ENCODE peak calls at places on chromosomes 4 and X, in seven cellular contexts. C is K562, X is SK-N-SH, H is HepG2, G is H1, I is GM12892, J is GM12878. S is an unnamed sample.

GRCh38 chr4:6509587-6509986 is 37.2 kb upstream of the PPP2R2C start:
- DNase-seq in X (no peak), I (no peak), J (no peak), H (no peak), C (no peak), G (no peak), S (no peak)

GRCh38 chrX:76428243-76429130 is 977 bp downstream of the MAGEE1 start:
- DNase-seq in G (peak), I (no peak), C (no peak), H (no peak), J (no peak), X (peak), S (no peak)

GRCh38 chr4:90419124-90419711 is 292.0 kb downstream of the CCSER1 start:
- DNase-seq in G (no peak), X (peak), C (no peak), J (no peak), I (no peak), H (peak), S (no peak)

GRCh38 chr4:6771229-6771671 is 11.3 kb upstream of the KIAA0232 start:
- DNase-seq in J (no peak), G (no peak), C (no peak), X (no peak), I (no peak), H (no peak), S (no peak)

GRCh38 chr4:32485976-32486375 is 1765.8 kb downstream of the PCDH7 start:
- DNase-seq in H (no peak), G (no peak), X (no peak), I (no peak), C (no peak), J (no peak), S (no peak)

GRCh38 chr4:121484633-121485032 is 103.8 kb upstream of the QRFPR start:
- DNase-seq in X (peak), J (no peak), C (peak), I (no peak), H (peak), G (no peak), S (peak)

GRCh38 chr4:161237495-161237894 is 926.3 kb downstream of the FSTL5 start:
- DNase-seq in G (no peak), C (no peak), X (no peak), J (no peak), H (no peak), I (no peak), S (no peak)

GRCh38 chr4:53589511-53589910 is 1.8 kb downstream of the LNX1 start:
- DNase-seq in H (no peak), X (no peak), I (no peak), C (no peak), G (no peak), J (no peak), S (no peak)

GRCh38 chrX:23509256-23509655 is 158.0 kb upstream of the PRDX4 start:
- DNase-seq in H (no peak), J (no peak), G (no peak), I (no peak), C (no peak), X (no peak), S (no peak)

GRCh38 chrX:72102760-72103159 is 29.0 kb downstream of the RTL5 start:
- DNase-seq in X (no peak), J (no peak), G (no peak), C (no peak), I (no peak), H (no peak), S (no peak)

GRCh38 chr4:122588453-122589238 is 32.2 kb downstream of the IL21 start:
- DNase-seq in I (no peak), H (no peak), X (no peak), J (no peak), G (no peak), C (no peak), S (no peak)

GRCh38 chr4:111494471-111494870 is 650.8 kb upstream of the FAM241A start:
- DNase-seq in J (no peak), G (no peak), C (no peak), X (no peak), H (no peak), I (no peak), S (no peak)

GRCh38 chr4:53781614-53782467 is 190.6 kb upstream of the LNX1 start:
- DNase-seq in C (no peak), H (peak), X (no peak), I (no peak), J (no peak), G (no peak), S (no peak)

GRCh38 chrX:113741744-113742143 is 842.1 kb upstream of the HTR2C start:
- DNase-seq in H (peak), G (no peak), I (no peak), C (no peak), X (peak), J (no peak), S (no peak)

GRCh38 chr4:179292443-179292842 is 1850.2 kb upstream of the AGA start:
- DNase-seq in I (no peak), G (no peak), X (no peak), C (no peak), J (no peak), H (no peak), S (no peak)

GRCh38 chr4:83071116-83071515 is 36.1 kb downstream of the COPS4 start:
- DNase-seq in G (no peak), I (no peak), C (no peak), X (no peak), H (no peak), J (no peak), S (no peak)

GRCh38 chr4:112219826-112220366 is 11.7 kb upstream of the AP1AR start:
- DNase-seq in G (no peak), H (no peak), C (no peak), J (no peak), X (no peak), I (no peak), S (no peak)

GRCh38 chrX:145751943-145752342 is 65.7 kb upstream of the SLITRK2 start:
- DNase-seq in C (no peak), G (no peak), H (no peak), J (no peak), X (no peak), I (no peak), S (no peak)

GRCh38 chr4:16117164-16117563 is 33.3 kb upstream of the PROM1 start:
- DNase-seq in G (no peak), C (no peak), X (no peak), J (no peak), H (no peak), I (no peak), S (no peak)

GRCh38 chrX:104987063-104987462 is 233.4 kb downstream of the TEX13A start:
- DNase-seq in G (no peak), X (no peak), I (no peak), J (no peak), C (no peak), H (no peak), S (no peak)

GRCh38 chr4:16090306-16090705 is 6.5 kb upstream of the PROM1 start:
- DNase-seq in J (no peak), H (no peak), I (no peak), X (no peak), G (no peak), C (no peak), S (no peak)

GRCh38 chr4:39541987-39542632 is 14.9 kb upstream of the UGDH start:
- DNase-seq in G (no peak), X (no peak), H (no peak), C (no peak), J (no peak), I (no peak), S (no peak)

GRCh38 chrX:118383120-118383519 is 37.2 kb downstream of the WDR44 start:
- DNase-seq in G (no peak), C (no peak), H (no peak), J (no peak), I (no peak), X (no peak), S (no peak)

GRCh38 chrX:124127496-124127895 is 166.0 kb downstream of the STAG2 start:
- DNase-seq in X (no peak), I (no peak), C (peak), J (no peak), G (no peak), H (no peak), S (no peak)

GRCh38 chrX:19578956-19579355 is 63.6 kb upstream of the MAP3K15 start:
- DNase-seq in H (no peak), G (no peak), C (no peak), I (no peak), J (no peak), X (no peak), S (no peak)

GRCh38 chr4:168769416-168769815 is 240.6 kb downstream of the CBR4 start:
- DNase-seq in C (no peak), J (no peak), G (no peak), X (no peak), H (no peak), I (no peak), S (no peak)
- TF ChIP-seq TAF1 in C (no peak), J (no peak), G (no peak), X (no peak), H (no peak), I (no peak), S (no peak)

GRCh38 chr4:56247646-56248045 is 139.6 kb downstream of the AASDH start:
- DNase-seq in X (no peak), I (no peak), J (no peak), G (no peak), C (no peak), H (peak), S (no peak)

GRCh38 chr4:56243107-56243506 is 144.2 kb downstream of the AASDH start:
- DNase-seq in J (no peak), C (no peak), I (no peak), X (no peak), G (no peak), H (no peak), S (no peak)

GRCh38 chr4:56246230-56246610 is 141.1 kb downstream of the AASDH start:
- DNase-seq in X (no peak), G (no peak), C (no peak), J (no peak), H (no peak), I (no peak), S (no peak)

GRCh38 chr4:56245547-56246229 is 141.6 kb downstream of the AASDH start:
- DNase-seq in X (no peak), I (no peak), G (no peak), C (no peak), H (peak), J (no peak), S (no peak)

DNA sequence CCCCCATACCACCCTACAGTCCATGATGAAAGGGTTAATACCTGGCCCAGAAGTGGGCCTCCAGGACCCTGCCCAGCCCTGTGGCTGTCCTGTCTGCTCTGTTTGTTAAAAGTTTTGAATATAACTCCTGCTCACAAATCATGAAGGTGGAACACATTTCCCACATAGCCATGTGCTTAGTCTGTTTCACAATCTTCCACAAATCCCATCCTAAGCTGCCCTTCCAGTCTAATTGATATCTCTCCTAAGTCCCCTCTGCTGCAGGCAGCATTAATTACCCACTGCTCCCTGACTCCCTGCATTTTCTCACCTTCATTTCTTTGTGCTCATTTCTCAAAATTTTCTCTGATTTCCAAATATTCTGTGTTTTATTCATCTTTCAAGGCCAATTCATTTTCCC is 142.6 kb downstream of the AASDH start:
- DNase-seq in X (no peak), I (no peak), J (no peak), H (no peak), G (no peak), C (no peak), S (no peak)
- TF ChIP-seq TAF1 in X (no peak), I (no peak), J (no peak), H (no peak), G (no peak), C (no peak), S (no peak)

DNA sequence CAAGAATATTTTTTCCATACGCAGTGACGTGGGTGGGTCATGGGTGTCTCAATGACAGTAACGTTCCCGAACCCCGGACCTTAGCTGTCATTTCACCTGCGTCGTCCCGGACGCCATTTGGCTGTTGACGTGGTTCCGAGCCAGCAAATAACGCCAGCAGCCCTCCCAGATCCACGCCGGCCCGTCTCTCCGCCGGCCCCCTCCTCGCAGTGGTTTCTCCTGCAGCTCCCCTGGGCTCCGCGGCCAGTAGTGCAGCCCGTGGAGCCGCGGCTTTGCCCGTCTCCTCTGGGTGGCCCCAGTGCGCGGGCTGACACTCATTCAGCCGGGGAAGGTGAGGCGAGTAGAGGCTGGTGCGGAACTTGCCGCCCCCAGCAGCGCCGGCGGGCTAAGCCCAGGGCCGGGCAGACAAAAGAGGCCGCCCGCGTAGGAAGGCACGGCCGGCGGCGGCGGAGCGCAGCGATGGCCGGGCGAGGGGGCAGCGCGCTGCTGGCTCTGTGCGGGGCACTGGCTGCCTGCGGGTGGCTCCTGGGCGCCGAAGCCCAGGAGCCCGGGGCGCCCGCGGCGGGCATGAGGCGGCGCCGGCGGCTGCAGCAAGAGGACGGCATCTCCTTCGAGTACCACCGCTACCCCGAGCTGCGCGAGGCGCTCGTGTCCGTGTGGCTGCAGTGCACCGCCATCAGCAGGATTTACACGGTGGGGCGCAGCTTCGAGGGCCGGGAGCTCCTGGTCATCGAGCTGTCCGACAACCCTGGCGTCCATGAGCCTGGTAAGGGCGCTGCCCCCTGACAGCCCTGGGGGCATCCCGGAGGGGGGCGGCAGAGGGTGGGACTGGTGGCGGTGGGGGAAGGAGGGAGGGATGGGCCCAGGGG is at the start of gene CPE:
- DNase-seq in C (no peak), J (no peak), G (peak), I (peak), X (peak), H (peak), S (peak)
- TF ChIP-seq TAF1 in C (no peak), J (no peak), G (peak), I (no peak), X (peak), H (peak), S (no peak)

DNA sequence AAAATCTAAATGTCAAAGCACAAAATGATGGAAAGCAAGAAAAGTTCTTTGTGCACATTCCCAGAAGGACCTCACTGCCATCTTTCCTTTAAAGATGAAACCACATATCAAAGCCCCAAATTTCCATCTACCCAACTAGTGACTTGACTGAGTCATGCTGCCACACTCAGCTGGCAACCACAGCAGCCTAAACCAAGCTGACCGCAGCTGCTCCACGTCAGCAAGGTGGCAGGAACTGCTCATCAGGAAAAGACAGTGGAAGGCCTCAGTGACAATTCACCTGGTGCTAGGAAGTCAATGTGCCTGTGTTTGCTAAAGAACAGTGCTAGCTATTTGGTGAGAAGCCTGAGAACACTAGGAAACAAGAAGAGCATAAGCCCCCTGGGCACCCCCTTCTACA is 26.1 kb downstream of the ACOX3 start:
- DNase-seq in I (no peak), J (no peak), X (no peak), H (no peak), C (no peak), G (no peak), S (no peak)
- TF ChIP-seq TAF1 in I (no peak), J (no peak), X (no peak), H (no peak), C (no peak), G (no peak), S (no peak)

GRCh38 chr4:37656649-37657048 is 29.5 kb downstream of the RELL1 start:
- DNase-seq in J (no peak), G (no peak), H (no peak), I (no peak), X (no peak), C (no peak), S (no peak)

GRCh38 chr4:37651781-37652377 is 34.3 kb downstream of the RELL1 start:
- DNase-seq in G (no peak), C (no peak), J (no peak), H (peak), I (no peak), X (no peak), S (no peak)

GRCh38 chr4:37648084-37648817 is 37.9 kb downstream of the RELL1 start:
- DNase-seq in J (no peak), I (no peak), X (no peak), C (peak), H (peak), G (no peak), S (no peak)

GRCh38 chr4:37652747-37653527 is 33.2 kb downstream of the RELL1 start:
- DNase-seq in X (no peak), J (no peak), C (no peak), H (no peak), G (no peak), I (no peak), S (no peak)

GRCh38 chr4:37653601-37654000 is 32.6 kb downstream of the RELL1 start:
- DNase-seq in I (no peak), J (no peak), X (no peak), H (no peak), C (no peak), G (no peak), S (no peak)
- TF ChIP-seq TAF1 in I (no peak), J (no peak), X (no peak), H (no peak), C (no peak), G (no peak), S (no peak)

S was measured in GM12891.